ENCODE peak calls at places on chromosomes 11 and 22, in ten cellular contexts. One of them, this sample, is unnamed.

GRCh38 chr11:12109591-12110196 is 696 bp upstream of the MICAL2 start:
- DNase-seq in colonic mucosa: no peak
- DNase-seq in OCI-LY7: no peak
- DNase-seq in PC-3: no peak
- DNase-seq in AG04450: no peak
- DNase-seq in A549: no peak
- DNase-seq in lower leg skin: no peak
- DNase-seq in foreskin fibroblast: no peak
- DNase-seq in lung: no peak
- DNase-seq in IMR-90: no peak
- DNase-seq in this sample: no peak

GRCh38 chr11:6677018-6677417 is 6.1 kb downstream of the MRPL17 start:
- DNase-seq in A549: no peak
- DNase-seq in colonic mucosa: no peak
- DNase-seq in lung: no peak
- DNase-seq in lower leg skin: no peak
- DNase-seq in PC-3: no peak
- DNase-seq in AG04450: no peak
- DNase-seq in OCI-LY7: no peak
- DNase-seq in foreskin fibroblast: no peak
- DNase-seq in IMR-90: no peak
- DNase-seq in this sample: no peak

GRCh38 chr11:107011977-107012376 is 6.3 kb downstream of the GUCY1A2 start:
- DNase-seq in PC-3: peak; percentile 67
- DNase-seq in lower leg skin: no peak
- DNase-seq in AG04450: no peak
- DNase-seq in lung: no peak
- DNase-seq in IMR-90: no peak
- DNase-seq in colonic mucosa: no peak
- DNase-seq in A549: no peak
- DNase-seq in foreskin fibroblast: peak; percentile 41
- DNase-seq in OCI-LY7: no peak
- DNase-seq in this sample: no peak

GRCh38 chr11:93704237-93704636 is 37.1 kb downstream of the TAF1D start:
- DNase-seq in lung: no peak
- DNase-seq in colonic mucosa: no peak
- DNase-seq in foreskin fibroblast: no peak
- DNase-seq in A549: no peak
- DNase-seq in PC-3: peak; percentile 48
- DNase-seq in IMR-90: no peak
- DNase-seq in OCI-LY7: no peak
- DNase-seq in AG04450: no peak
- DNase-seq in lower leg skin: no peak
- DNase-seq in this sample: no peak

GRCh38 chr11:49302360-49302759 is 94.0 kb upstream of the FOLH1 start:
- DNase-seq in lung: no peak
- DNase-seq in foreskin fibroblast: no peak
- DNase-seq in lower leg skin: no peak
- DNase-seq in AG04450: no peak
- DNase-seq in colonic mucosa: no peak
- DNase-seq in IMR-90: no peak
- DNase-seq in A549: no peak
- DNase-seq in OCI-LY7: no peak
- DNase-seq in PC-3: no peak
- DNase-seq in this sample: no peak

GRCh38 chr22:17315310-17315709 is 54.0 kb upstream of the CECR2 start:
- DNase-seq in colonic mucosa: no peak
- DNase-seq in IMR-90: no peak
- DNase-seq in AG04450: no peak
- DNase-seq in A549: no peak
- DNase-seq in lower leg skin: no peak
- DNase-seq in lung: peak; percentile 16
- DNase-seq in OCI-LY7: no peak
- DNase-seq in PC-3: no peak
- DNase-seq in foreskin fibroblast: no peak
- DNase-seq in this sample: no peak

GRCh38 chr22:38276161-38276560 is 3.4 kb upstream of the TMEM184B start:
- DNase-seq in lung: no peak
- DNase-seq in PC-3: no peak
- DNase-seq in lower leg skin: no peak
- DNase-seq in OCI-LY7: peak; percentile 87
- DNase-seq in colonic mucosa: no peak
- DNase-seq in IMR-90: no peak
- DNase-seq in A549: no peak
- DNase-seq in AG04450: no peak
- DNase-seq in foreskin fibroblast: no peak
- DNase-seq in this sample: no peak

GRCh38 chr11:45180158-45180887 is 33.9 kb downstream of the PRDM11 start:
- DNase-seq in lung: peak; percentile 48
- DNase-seq in foreskin fibroblast: peak; percentile 67
- DNase-seq in lower leg skin: no peak
- DNase-seq in OCI-LY7: no peak
- DNase-seq in A549: peak; percentile 76
- DNase-seq in PC-3: peak; percentile 56
- DNase-seq in IMR-90: no peak
- DNase-seq in AG04450: no peak
- DNase-seq in colonic mucosa: peak; percentile 70
- DNase-seq in this sample: no peak

GRCh38 chr22:27295071-27295470 is 506.5 kb downstream of the MN1 start:
- DNase-seq in AG04450: no peak
- DNase-seq in lower leg skin: no peak
- DNase-seq in lung: no peak
- DNase-seq in OCI-LY7: no peak
- DNase-seq in A549: no peak
- DNase-seq in foreskin fibroblast: no peak
- DNase-seq in PC-3: no peak
- DNase-seq in IMR-90: no peak
- DNase-seq in colonic mucosa: no peak
- DNase-seq in this sample: no peak

GRCh38 chr11:16095756-16096155 is 260.6 kb downstream of the SOX6 start:
- DNase-seq in OCI-LY7: no peak
- DNase-seq in A549: no peak
- DNase-seq in colonic mucosa: no peak
- DNase-seq in foreskin fibroblast: no peak
- DNase-seq in IMR-90: no peak
- DNase-seq in lung: no peak
- DNase-seq in PC-3: no peak
- DNase-seq in lower leg skin: no peak
- DNase-seq in AG04450: no peak
- DNase-seq in this sample: no peak

GRCh38 chr11:133265536-133265935 is 266.8 kb downstream of the OPCML start:
- DNase-seq in A549: no peak
- DNase-seq in foreskin fibroblast: no peak
- DNase-seq in colonic mucosa: no peak
- DNase-seq in PC-3: no peak
- DNase-seq in lung: no peak
- DNase-seq in IMR-90: no peak
- DNase-seq in OCI-LY7: no peak
- DNase-seq in lower leg skin: no peak
- DNase-seq in AG04450: no peak
- DNase-seq in this sample: no peak

GRCh38 chr11:235180-235997 is 753 bp downstream of the SIRT3 start:
- DNase-seq in foreskin fibroblast: no peak
- DNase-seq in A549: no peak
- DNase-seq in lung: no peak
- DNase-seq in AG04450: no peak
- DNase-seq in OCI-LY7: no peak
- DNase-seq in lower leg skin: no peak
- DNase-seq in colonic mucosa: no peak
- DNase-seq in PC-3: no peak
- DNase-seq in IMR-90: peak; percentile 32
- DNase-seq in this sample: no peak

GRCh38 chr11:134628426-134628825 is 216.4 kb upstream of the B3GAT1 start:
- DNase-seq in IMR-90: no peak
- DNase-seq in lower leg skin: no peak
- DNase-seq in lung: no peak
- DNase-seq in OCI-LY7: no peak
- DNase-seq in foreskin fibroblast: no peak
- DNase-seq in AG04450: no peak
- DNase-seq in PC-3: no peak
- DNase-seq in colonic mucosa: no peak
- DNase-seq in A549: no peak
- DNase-seq in this sample: no peak
- TF ChIP-seq CTCF in IMR-90: no peak
- TF ChIP-seq CTCF in lower leg skin: no peak
- TF ChIP-seq CTCF in lung: no peak
- TF ChIP-seq CTCF in OCI-LY7: no peak
- TF ChIP-seq CTCF in foreskin fibroblast: no peak
- TF ChIP-seq CTCF in AG04450: no peak
- TF ChIP-seq CTCF in PC-3: no peak
- TF ChIP-seq CTCF in colonic mucosa: no peak
- TF ChIP-seq CTCF in A549: no peak
- TF ChIP-seq CTCF in this sample: no peak

DNA sequence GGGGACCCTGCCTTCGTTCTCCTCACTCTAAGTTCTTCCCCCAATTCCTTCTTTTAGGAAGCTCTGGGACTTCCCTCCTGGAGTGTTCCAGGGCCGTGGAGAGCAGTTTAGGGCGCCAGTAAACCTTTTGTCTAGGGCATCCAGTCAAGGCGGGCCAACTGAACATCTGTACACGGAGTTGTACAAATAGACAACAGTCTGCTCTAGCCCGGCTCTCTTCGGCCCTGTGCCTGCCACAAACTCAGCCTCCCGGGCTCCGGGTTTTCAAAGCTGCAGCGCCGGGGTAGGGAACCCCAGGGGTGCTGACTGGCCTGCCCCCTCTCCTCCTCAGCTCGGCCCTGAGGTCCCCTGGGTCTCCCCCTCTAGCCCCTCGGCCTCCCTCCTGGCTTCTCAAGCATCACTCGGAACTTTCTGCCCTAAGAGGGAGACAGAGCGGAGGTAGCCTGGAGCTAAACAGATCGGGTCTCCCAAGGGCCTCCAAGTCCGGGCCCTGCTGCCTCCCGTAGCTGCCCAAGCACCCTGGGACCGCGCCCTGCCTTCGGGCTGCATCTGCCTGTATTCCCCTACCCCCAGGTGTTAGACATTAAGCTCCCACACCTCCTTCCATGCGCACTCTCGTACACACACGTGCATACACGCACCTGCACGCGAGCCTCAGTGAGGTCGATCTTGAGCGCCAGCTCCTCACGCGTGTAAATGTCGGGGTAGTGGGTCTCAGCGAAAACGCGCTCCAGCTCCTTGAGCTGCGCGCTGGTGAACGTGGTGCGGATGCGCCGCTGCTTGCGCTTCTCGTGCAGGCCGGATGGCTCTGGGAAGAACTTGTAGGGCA is 3.3 kb downstream of the PHOX2A start:
- DNase-seq in colonic mucosa: no peak
- DNase-seq in PC-3: no peak
- DNase-seq in lower leg skin: no peak
- DNase-seq in foreskin fibroblast: peak; percentile 55
- DNase-seq in OCI-LY7: no peak
- DNase-seq in lung: no peak
- DNase-seq in A549: no peak
- DNase-seq in IMR-90: no peak
- DNase-seq in AG04450: no peak
- DNase-seq in this sample: no peak
- H3K4me3 ChIP-seq in colonic mucosa: no peak overlapping the region
- H3K4me3 ChIP-seq in PC-3: no peak overlapping the region
- H3K4me3 ChIP-seq in lower leg skin: no peak overlapping the region
- H3K4me3 ChIP-seq in foreskin fibroblast: peak overlapping the region; percentile 28
- H3K4me3 ChIP-seq in OCI-LY7: no peak overlapping the region
- H3K4me3 ChIP-seq in lung: no peak overlapping the region
- H3K4me3 ChIP-seq in A549: no peak overlapping the region
- H3K4me3 ChIP-seq in IMR-90: no peak overlapping the region
- H3K4me3 ChIP-seq in AG04450: peak overlapping the region; percentile 10
- H3K4me3 ChIP-seq in this sample: peak overlapping the region; percentile 31

GRCh38 chr22:36111316-36111715 is 49.2 kb downstream of the APOL3 start:
- DNase-seq in A549: no peak
- DNase-seq in colonic mucosa: no peak
- DNase-seq in IMR-90: no peak
- DNase-seq in PC-3: no peak
- DNase-seq in OCI-LY7: no peak
- DNase-seq in lower leg skin: no peak
- DNase-seq in AG04450: no peak
- DNase-seq in lung: no peak
- DNase-seq in foreskin fibroblast: no peak
- DNase-seq in this sample: no peak

GRCh38 chr22:36117053-36117554 is 43.5 kb downstream of the APOL3 start:
- DNase-seq in foreskin fibroblast: no peak
- DNase-seq in IMR-90: no peak
- DNase-seq in colonic mucosa: no peak
- DNase-seq in OCI-LY7: no peak
- DNase-seq in lung: no peak
- DNase-seq in A549: no peak
- DNase-seq in PC-3: no peak
- DNase-seq in AG04450: no peak
- DNase-seq in lower leg skin: no peak
- DNase-seq in this sample: no peak

GRCh38 chr22:36110306-36110791 is 50.2 kb downstream of the APOL3 start:
- DNase-seq in colonic mucosa: no peak
- DNase-seq in IMR-90: no peak
- DNase-seq in lung: no peak
- DNase-seq in OCI-LY7: no peak
- DNase-seq in foreskin fibroblast: no peak
- DNase-seq in AG04450: no peak
- DNase-seq in PC-3: no peak
- DNase-seq in lower leg skin: no peak
- DNase-seq in A549: no peak
- DNase-seq in this sample: no peak

GRCh38 chr22:36113121-36113520 is 47.4 kb downstream of the APOL3 start:
- DNase-seq in AG04450: no peak
- DNase-seq in lower leg skin: no peak
- DNase-seq in IMR-90: no peak
- DNase-seq in PC-3: no peak
- DNase-seq in colonic mucosa: no peak
- DNase-seq in foreskin fibroblast: no peak
- DNase-seq in A549: no peak
- DNase-seq in OCI-LY7: no peak
- DNase-seq in lung: no peak
- DNase-seq in this sample: no peak

DNA sequence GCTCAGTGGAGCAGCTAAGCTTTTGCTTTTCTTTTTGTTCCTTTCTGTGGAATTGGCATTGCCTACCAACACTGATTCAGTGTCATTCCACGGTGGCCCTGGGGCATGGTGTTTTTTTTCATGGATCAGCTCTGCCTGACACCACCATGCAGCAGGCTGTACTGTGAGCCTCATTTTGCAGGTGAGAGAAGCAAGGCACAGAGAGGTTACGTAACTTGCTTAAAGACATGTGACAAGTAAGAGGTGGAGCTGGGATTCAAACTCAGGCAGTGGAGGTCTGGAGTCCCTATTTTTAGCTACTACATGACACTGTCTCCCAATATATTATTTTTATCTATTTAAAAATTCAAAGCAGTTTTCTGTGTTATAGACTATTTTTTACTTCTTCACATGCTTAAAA is 44.4 kb downstream of the APOL3 start:
- DNase-seq in foreskin fibroblast: no peak
- DNase-seq in colonic mucosa: no peak
- DNase-seq in PC-3: no peak
- DNase-seq in IMR-90: no peak
- DNase-seq in OCI-LY7: no peak
- DNase-seq in AG04450: no peak
- DNase-seq in lung: no peak
- DNase-seq in A549: no peak
- DNase-seq in lower leg skin: no peak
- DNase-seq in this sample: no peak
- TF ChIP-seq CTCF in foreskin fibroblast: no peak
- TF ChIP-seq CTCF in colonic mucosa: no peak
- TF ChIP-seq CTCF in PC-3: no peak
- TF ChIP-seq CTCF in IMR-90: no peak
- TF ChIP-seq CTCF in OCI-LY7: no peak
- TF ChIP-seq CTCF in AG04450: no peak
- TF ChIP-seq CTCF in lung: no peak
- TF ChIP-seq CTCF in A549: no peak
- TF ChIP-seq CTCF in lower leg skin: no peak
- TF ChIP-seq CTCF in this sample: no peak

GRCh38 chr11:60428517-60428916 is 855 bp upstream of the MS4A5 start:
- DNase-seq in lower leg skin: no peak
- DNase-seq in OCI-LY7: no peak
- DNase-seq in PC-3: peak; percentile 78
- DNase-seq in IMR-90: no peak
- DNase-seq in A549: no peak
- DNase-seq in AG04450: no peak
- DNase-seq in colonic mucosa: no peak
- DNase-seq in foreskin fibroblast: no peak
- DNase-seq in lung: no peak
- DNase-seq in this sample: no peak
- H3K4me3 ChIP-seq in lower leg skin: no peak overlapping the region
- H3K4me3 ChIP-seq in OCI-LY7: no peak overlapping the region
- H3K4me3 ChIP-seq in PC-3: no peak overlapping the region
- H3K4me3 ChIP-seq in IMR-90: no peak overlapping the region
- H3K4me3 ChIP-seq in A549: no peak overlapping the region
- H3K4me3 ChIP-seq in AG04450: no peak overlapping the region
- H3K4me3 ChIP-seq in colonic mucosa: no peak overlapping the region
- H3K4me3 ChIP-seq in foreskin fibroblast: no peak overlapping the region
- H3K4me3 ChIP-seq in lung: no peak overlapping the region
- H3K4me3 ChIP-seq in this sample: no peak overlapping the region

This sample was measured in AG10803.